ENCODE peak calls at places on chromosomes 3 and 15, in four cellular contexts. R, V, D and H are unnamed samples.

GRCh38 chr15:64651573-64652260 is 123.7 kb downstream of the RBPMS2 start:
- DNase-seq in R (peak; percentile 66), V (no peak), D (no peak), H (no peak)

GRCh38 chr3:178352300-178353021 is 183.8 kb upstream of the KCNMB2 start:
- DNase-seq in V (no peak), D (peak; percentile 1), R (no peak), H (no peak)

GRCh38 chr3:190486908-190487607 is 26.8 kb upstream of the IL1RAP start:
- DNase-seq in D (no peak), V (no peak), R (no peak), H (no peak)

GRCh38 chr3:179113903-179114302 is 34.3 kb upstream of the PIK3CA start:
- DNase-seq in D (no peak), R (no peak), V (no peak), H (no peak)

GRCh38 chr15:44719293-44719999 is 8.1 kb downstream of the B2M start:
- DNase-seq in D (no peak), V (no peak), R (peak; percentile 37), H (peak; percentile 49)

GRCh38 chr3:30658328-30659052 is 52.1 kb downstream of the TGFBR2 start:
- DNase-seq in D (peak; percentile 36), R (no peak), V (peak; percentile 56), H (peak; percentile 86)

GRCh38 chr3:48456466-48456865 is 9.9 kb downstream of the ATRIP start:
- DNase-seq in R (no peak), D (no peak), V (no peak), H (no peak)

GRCh38 chr3:50545781-50546180 is 21.8 kb downstream of the C3orf18 start:
- DNase-seq in V (no peak), D (no peak), R (no peak), H (no peak)

GRCh38 chr15:52233405-52233804 is 42.2 kb upstream of the GNB5 start:
- DNase-seq in V (no peak), R (peak; percentile 37), D (no peak), H (peak; percentile 53)

GRCh38 chr3:61877359-61877770 is 316.0 kb downstream of the PTPRG start:
- DNase-seq in V (no peak), D (no peak), R (peak; percentile 39), H (no peak)

GRCh38 chr3:52193059-52193458 is 4.9 kb upstream of the ALAS1 start:
- DNase-seq in D (no peak), R (no peak), V (no peak), H (no peak)

GRCh38 chr3:64651791-64652241 is 36.0 kb downstream of the ADAMTS9 start:
- DNase-seq in V (no peak), D (no peak), R (no peak), H (no peak)
- TF ChIP-seq CTCF in V (no peak), D (no peak), R (no peak), H (no peak)

DNA sequence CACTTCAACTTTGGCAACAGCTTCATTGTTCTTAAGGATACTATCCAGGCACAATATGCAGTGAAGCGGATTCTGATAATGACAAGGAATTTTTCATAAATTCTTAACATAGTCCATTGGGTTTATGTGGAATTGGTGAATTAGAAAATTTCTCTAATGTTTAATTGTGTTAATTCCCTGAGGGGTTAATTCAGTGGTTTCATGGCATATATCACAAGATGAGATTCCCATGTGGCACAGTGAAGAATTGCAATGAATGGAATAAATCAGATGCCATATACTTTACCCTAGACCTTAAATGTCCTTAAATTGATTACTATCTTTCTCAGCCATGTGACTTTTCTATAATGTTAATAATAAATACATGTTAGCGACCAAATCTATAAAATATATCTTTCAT is 1244.1 kb downstream of the ROBO2 start:
- DNase-seq in R (no peak), V (no peak), D (no peak), H (no peak)
- TF ChIP-seq CTCF in R (no peak), V (no peak), D (no peak), H (no peak)

DNA sequence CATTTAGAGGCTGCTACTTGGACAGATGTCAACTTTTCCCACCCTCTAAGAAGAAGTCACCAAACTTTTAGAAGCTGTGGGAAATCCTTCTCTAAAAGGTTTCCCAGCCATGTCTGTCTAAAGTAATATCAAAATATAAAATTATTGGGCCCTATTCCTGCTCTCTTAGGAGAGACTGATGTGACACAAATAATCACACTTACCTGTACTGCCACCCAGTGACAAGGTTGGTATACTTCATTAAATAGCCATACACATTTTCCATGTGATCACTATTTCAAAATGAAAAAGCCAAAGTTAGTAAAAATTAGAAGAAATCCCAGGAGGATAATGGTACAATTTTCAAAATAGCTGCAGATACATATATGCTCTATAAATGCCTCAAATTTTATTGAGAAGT is 12.6 kb downstream of the OSBPL11 start:
- DNase-seq in R (peak; percentile 24), V (no peak), D (no peak), H (peak; percentile 38)
- TF ChIP-seq CTCF in R (peak; percentile 39), V (no peak), D (peak; percentile 12), H (no peak)

GRCh38 chr3:183590442-183590841 is 34.9 kb upstream of the KLHL6 start:
- DNase-seq in R (no peak), D (no peak), V (no peak), H (no peak)

GRCh38 chr3:183594636-183595035 is 39.1 kb upstream of the KLHL6 start:
- DNase-seq in D (no peak), V (no peak), R (no peak), H (no peak)

GRCh38 chr3:183587337-183587736 is 31.8 kb upstream of the KLHL6 start:
- DNase-seq in V (no peak), D (no peak), R (no peak), H (peak; percentile 55)

GRCh38 chr3:183592820-183593219 is 37.3 kb upstream of the KLHL6 start:
- DNase-seq in R (no peak), V (no peak), D (no peak), H (no peak)

GRCh38 chr3:183591881-183592521 is 36.5 kb upstream of the KLHL6 start:
- DNase-seq in D (no peak), V (no peak), R (peak; percentile 69), H (peak; percentile 23)
- TF ChIP-seq CTCF in D (peak; percentile 45), V (peak; percentile 50), R (peak; percentile 24), H (no peak)

GRCh38 chr3:14375192-14375591 is 27.2 kb upstream of the SLC6A6 start:
- DNase-seq in V (no peak), D (no peak), R (no peak), H (no peak)
- TF ChIP-seq CTCF in V (no peak), D (no peak), R (no peak), H (no peak)

GRCh38 chr3:126835472-126836219 is 131.6 kb downstream of the CHCHD6 start:
- DNase-seq in V (no peak), R (no peak), D (no peak), H (no peak)
- TF ChIP-seq CTCF in V (no peak), R (no peak), D (peak; percentile 63), H (no peak)

GRCh38 chr3:160956785-160957184 is 148.4 kb downstream of the B3GALNT1 start:
- DNase-seq in R (peak; percentile 29), V (no peak), D (no peak), H (peak; percentile 50)
- TF ChIP-seq CTCF in R (peak; percentile 55), V (peak; percentile 32), D (peak; percentile 47), H (peak; percentile 14)